ENCODE peak calls at places on chromosomes 1 and 21, in four cellular contexts. T, O, C and D are unnamed samples.

GRCh38 chr1:71948561-71948960 is 333.8 kb downstream of the NEGR1 start:
- DNase-seq in T (no peak), O (no peak), C (no peak), D (no peak)

GRCh38 chr1:229001467-229001866 is 266.2 kb downstream of the RHOU start:
- DNase-seq in O (no peak), T (no peak), C (no peak), D (no peak)

GRCh38 chr21:45995686-45996179 is 14.2 kb downstream of the COL6A1 start:
- DNase-seq in O (no peak), T (no peak), C (no peak), D (peak; percentile 22)

GRCh38 chr1:41454406-41454805 is 30.1 kb downstream of the EDN2 start:
- DNase-seq in T (no peak), O (no peak), C (no peak), D (no peak)

GRCh38 chr1:148362141-148362929 is 120.8 kb downstream of the PPIAL4G start:
- DNase-seq in T (peak; percentile 92), O (no peak), C (peak; percentile 16), D (peak; percentile 95)

GRCh38 chr21:29181799-29182470 is 51.5 kb downstream of the MAP3K7CL start:
- DNase-seq in T (peak; percentile 23), O (no peak), C (peak; percentile 95), D (no peak)

GRCh38 chr21:21324297-21324696 is 326.1 kb downstream of the NCAM2 start:
- DNase-seq in C (no peak), T (peak; percentile 28), O (no peak), D (peak; percentile 36)

GRCh38 chr21:44450402-44450801 is 4.9 kb upstream of the LRRC3 start:
- DNase-seq in O (no peak), T (no peak), C (no peak), D (peak; percentile 23)

GRCh38 chr1:198265073-198265661 is 108.4 kb downstream of the NEK7 start:
- DNase-seq in T (peak; percentile 87), O (no peak), C (peak; percentile 51), D (no peak)

GRCh38 chr1:41418868-41419583 is 57.8 kb downstream of the FOXO6 start:
- DNase-seq in C (peak; percentile 84), T (peak; percentile 66), O (no peak), D (peak; percentile 58)

GRCh38 chr1:187121661-187122060 is 292.9 kb downstream of the PLA2G4A start:
- DNase-seq in T (no peak), C (no peak), O (no peak), D (no peak)

GRCh38 chr1:106571109-106571508 is 485.4 kb upstream of the PRMT6 start:
- DNase-seq in T (peak; percentile 31), O (no peak), C (no peak), D (no peak)

GRCh38 chr21:25487046-25487594 is 120.2 kb downstream of the MRPL39 start:
- DNase-seq in T (no peak), C (no peak), O (no peak), D (no peak)

GRCh38 chr1:86913399-86913895 is 479 bp downstream of the SELENOF start:
- DNase-seq in O (no peak), C (peak; percentile 48), T (no peak), D (no peak)

GRCh38 chr1:213094446-213094845 is 43.4 kb downstream of the RPS6KC1 start:
- DNase-seq in O (no peak), T (no peak), C (no peak), D (no peak)

GRCh38 chr1:156510709-156511108 is 10.1 kb upstream of the MEF2D start:
- DNase-seq in O (no peak), T (no peak), C (peak; percentile 85), D (no peak)

GRCh38 chr1:13832536-13832935 is 132.5 kb downstream of the PRDM2 start:
- DNase-seq in C (no peak), O (no peak), T (no peak), D (no peak)

GRCh38 chr1:4787551-4787950 is 133.1 kb downstream of the AJAP1 start:
- DNase-seq in T (no peak), C (no peak), O (no peak), D (peak; percentile 10)

GRCh38 chr1:113536182-113536780 is 146.0 kb downstream of the MAGI3 start:
- DNase-seq in C (peak; percentile 64), O (no peak), T (no peak), D (no peak)

GRCh38 chr1:100343897-100344296 is 8.4 kb upstream of the CDC14A start:
- DNase-seq in T (peak; percentile 26), O (no peak), C (no peak), D (no peak)

GRCh38 chr21:24895885-24896734 is 711.2 kb downstream of the MRPL39 start:
- DNase-seq in T (peak; percentile 60), O (peak; percentile 29), C (peak; percentile 25), D (no peak)

GRCh38 chr1:156140879-156141707 is 12.3 kb upstream of the SEMA4A start:
- DNase-seq in C (peak; percentile 48), T (peak; percentile 81), O (peak; percentile 61), D (peak; percentile 92)

DNA sequence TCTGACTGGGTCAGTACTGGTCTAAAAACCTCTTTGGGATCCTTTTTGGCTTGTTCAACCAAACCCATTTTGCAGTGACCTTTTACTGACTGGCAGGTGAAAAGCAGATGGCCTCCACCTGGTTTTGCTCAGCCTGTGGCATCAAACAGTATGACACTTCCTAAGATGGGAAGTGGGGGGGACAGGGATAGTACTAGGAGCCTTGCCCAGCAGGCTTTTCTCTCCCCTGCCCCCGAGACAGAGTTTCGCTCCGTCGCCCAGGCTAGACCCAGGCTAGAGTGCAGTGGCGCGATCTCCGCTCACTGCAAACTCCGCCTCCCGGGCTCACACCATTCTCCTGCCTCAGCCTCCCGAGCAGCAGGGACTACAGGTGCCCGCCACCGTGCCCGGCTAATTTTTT is 18.3 kb downstream of the INTS3 start:
- DNase-seq in O (no peak), T (peak; percentile 44), C (no peak), D (peak; percentile 56)
- H2BK120ac ChIP-seq in O (no peak overlapping the region), T (peak overlapping the region; percentile 96), C (no peak overlapping the region), D (no peak overlapping the region)

DNA sequence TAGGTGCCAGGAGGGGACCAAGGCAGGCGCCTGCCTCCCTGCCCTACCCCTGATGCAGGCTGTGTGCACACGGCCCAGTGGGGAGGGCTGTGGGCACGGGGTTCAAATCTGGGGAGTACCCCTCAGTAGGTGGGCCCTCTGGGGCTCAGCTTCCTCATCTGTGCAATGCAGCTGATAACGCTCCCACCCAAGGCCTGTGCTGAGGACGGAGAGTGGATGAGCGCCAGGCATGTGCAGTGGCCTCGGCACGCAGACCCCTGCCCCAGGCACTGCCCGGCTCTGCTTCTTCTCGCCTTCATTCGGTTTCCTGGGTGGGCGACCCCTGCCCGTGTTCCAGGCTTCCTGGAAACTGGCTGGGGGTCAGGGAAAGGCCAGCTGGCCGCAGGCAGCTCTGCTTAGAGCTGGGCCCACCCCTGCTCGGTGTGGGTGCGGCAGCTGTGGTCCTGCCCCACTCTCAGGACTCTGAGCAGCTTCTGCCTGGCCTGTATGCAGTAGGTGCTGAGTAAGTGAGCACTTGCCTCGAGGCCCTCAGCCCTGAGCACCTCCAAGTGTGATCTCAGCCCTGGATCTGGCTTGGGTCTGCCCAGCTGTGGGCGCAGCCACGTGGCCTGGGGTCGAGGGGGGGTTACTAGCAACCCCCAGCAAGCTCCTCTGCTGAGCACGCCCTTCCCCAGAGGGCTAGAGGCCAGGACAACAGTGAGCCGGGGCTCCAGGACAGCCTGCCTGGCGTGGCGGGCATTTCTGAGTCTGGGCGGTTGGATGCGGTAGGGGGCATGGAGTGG is 11.9 kb upstream of the TNFRSF14 start:
- DNase-seq in C (no peak), O (peak; percentile 57), T (no peak), D (no peak)
- H3K9ac ChIP-seq in C (no peak overlapping the region), O (peak overlapping the region; percentile 65), T (peak overlapping the region; percentile 27), D (no peak overlapping the region)

DNA sequence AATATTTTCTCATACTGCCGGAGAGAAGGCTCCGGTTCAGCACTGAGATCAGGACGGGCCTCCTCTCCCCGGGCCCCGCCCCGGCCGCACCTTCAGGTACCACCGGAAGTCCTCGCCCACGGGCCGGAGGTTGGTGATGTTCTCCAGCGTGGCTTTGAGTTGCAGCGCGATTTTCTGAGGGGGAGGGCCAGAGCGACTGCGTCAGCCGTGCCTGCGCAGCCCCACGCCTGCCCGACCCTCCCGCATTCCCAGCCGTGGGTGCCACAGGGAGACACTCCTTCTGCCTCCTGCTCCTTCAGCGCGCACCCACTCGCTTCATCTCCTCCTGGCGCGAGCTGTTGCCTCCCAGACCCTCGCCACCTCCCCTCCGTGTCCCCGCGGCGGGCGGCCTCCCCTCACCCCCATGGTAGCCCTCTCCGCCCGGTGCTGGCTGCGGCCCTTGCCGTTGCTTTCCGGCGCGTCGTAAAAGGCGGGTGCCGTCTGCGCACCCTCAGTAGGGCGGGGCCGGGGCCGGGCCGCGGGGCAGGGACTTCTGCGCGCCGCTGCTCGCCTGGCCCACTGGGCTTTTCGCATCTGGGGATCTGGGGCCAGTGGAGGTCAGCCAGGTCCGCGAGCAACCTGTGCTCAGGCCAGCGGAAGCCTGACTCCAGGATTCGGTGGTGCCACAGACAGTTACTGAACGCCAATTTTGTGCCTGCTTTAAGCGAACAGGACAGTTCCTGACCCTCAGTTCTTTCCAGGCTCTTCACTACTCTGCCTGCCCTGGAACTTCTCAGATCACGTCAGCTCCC is at the start of gene CZIB:
- DNase-seq in C (peak; percentile 88), T (peak; percentile 96), O (peak; percentile 86), D (peak; percentile 93)
- H2BK120ac ChIP-seq in C (peak within 1 kb of the TSS; percentile 88), T (no peak within 1 kb of the TSS), O (no peak within 1 kb of the TSS), D (no peak within 1 kb of the TSS)

DNA sequence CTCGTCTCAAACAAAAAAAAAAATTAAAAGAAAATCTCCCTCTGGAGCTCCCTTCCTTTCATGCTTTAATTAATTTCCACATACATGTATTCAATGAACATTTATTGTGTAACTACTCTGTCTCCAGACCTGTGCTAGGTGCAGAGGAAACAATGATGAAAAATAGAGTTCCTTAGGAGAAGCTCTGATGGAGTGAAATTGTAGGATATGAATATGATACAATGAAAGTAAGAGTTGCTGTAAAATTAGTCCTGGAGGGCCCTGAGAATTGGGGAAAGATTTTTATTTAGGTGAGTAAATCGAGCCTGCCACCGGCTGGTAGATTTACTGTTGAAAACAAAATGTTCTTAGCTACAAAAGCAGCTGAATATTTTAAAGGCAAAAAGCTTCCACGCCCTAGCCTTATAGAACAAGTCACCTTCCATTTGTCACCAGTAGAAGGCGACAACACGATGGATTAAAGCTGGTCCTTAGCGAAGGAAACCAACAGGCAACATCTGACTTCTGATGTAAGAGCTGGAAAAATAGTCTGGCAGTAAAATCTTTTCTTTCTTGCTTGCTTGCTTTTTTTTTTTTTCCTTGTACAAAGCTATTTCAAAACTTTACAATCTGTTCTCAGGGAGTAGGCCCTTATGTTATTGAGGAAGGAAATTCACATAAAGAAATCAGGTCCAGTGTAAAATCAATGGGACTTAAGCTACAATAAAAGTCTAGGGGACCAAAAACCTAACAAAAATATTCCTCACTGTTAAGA is 82.0 kb upstream of the ROR1 start:
- DNase-seq in T (peak; percentile 88), C (peak; percentile 94), O (peak; percentile 57), D (peak; percentile 58)
- H3K9ac ChIP-seq in T (no peak overlapping the region), C (no peak overlapping the region), O (no peak overlapping the region), D (no peak overlapping the region)

DNA sequence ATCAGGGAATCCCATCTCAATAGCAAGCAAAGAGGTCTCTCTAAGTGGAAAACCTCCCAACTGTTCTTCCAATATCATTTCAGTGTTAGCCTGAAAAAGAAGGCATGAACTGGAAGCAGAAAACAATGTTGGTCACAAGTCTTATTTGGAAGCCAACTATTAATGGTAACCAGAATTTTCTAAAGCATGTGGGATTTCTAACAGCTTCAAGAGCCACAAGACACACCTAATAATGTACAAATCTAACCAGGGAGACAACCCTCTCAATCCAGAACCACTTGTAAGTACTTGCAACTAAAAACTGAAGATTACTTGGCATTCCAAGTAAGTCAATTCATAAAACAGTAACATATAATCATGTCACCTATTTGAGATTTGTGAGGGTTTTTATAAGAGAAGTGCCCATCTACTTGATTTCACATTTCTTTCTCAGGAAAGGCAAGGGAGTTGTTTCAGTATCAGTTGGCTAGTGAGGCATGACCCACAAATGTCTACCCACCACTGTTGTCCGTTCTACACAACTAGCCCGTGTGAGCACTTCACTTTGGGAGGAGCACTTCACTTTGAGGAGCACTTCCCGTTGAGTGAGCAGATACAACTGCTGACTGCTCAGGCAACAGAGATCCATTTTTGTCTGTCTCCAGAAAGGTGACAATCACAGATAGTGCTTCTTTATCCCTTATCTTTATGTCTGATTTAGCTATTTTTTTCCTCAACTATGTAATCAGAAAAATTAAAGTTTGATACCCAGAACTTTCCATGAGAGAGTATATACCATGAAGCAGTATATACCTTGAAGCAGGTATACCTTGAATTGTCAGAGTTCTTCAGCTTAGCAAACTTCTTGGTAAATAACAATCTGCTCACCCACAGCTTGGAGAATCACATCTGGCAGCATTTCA is 11.1 kb downstream of the STX6 start:
- DNase-seq in O (no peak), T (no peak), C (no peak), D (no peak)
- H2BK120ac ChIP-seq in O (no peak overlapping the region), T (no peak overlapping the region), C (peak overlapping the region; percentile 93), D (no peak overlapping the region)